ENCODE peak calls at places on chromosomes 5 and 9, in four cellular contexts. V is effector memory CD4-positive, alpha-beta T cell; E is tibial artery; O is neural progenitor cell. F is an unnamed sample.

GRCh38 chr9:91378695-91379127 is 17.0 kb upstream of the AUH start:
- DNase-seq in V (no peak), E (no peak), O (no peak), F (no peak)

GRCh38 chr5:173240091-173241050 is 5.4 kb upstream of the NKX2-5 start:
- DNase-seq in V (no peak), E (no peak), O (peak; percentile 59), F (no peak)

GRCh38 chr9:130732131-130732530 is 38.6 kb downstream of the EXOSC2 start:
- DNase-seq in V (no peak), E (no peak), O (no peak), F (no peak)

GRCh38 chr9:36046923-36047322 is 10.2 kb downstream of the RECK start:
- DNase-seq in V (no peak), E (no peak), O (no peak), F (no peak)

GRCh38 chr9:38360880-38361836 is 31.3 kb upstream of the ALDH1B1 start:
- DNase-seq in V (no peak), E (no peak), O (peak; percentile 22), F (no peak)

GRCh38 chr5:170757182-170757601 is 26.3 kb upstream of the GABRP start:
- DNase-seq in V (no peak), E (peak; percentile 38), O (no peak), F (no peak)

GRCh38 chr5:173016621-173017046 is 33.1 kb downstream of the ATP6V0E1 start:
- DNase-seq in V (no peak), E (peak; percentile 62), O (no peak), F (peak; percentile 91)

GRCh38 chr5:143337946-143338345 is 65.5 kb downstream of the NR3C1 start:
- DNase-seq in V (no peak), E (no peak), O (no peak), F (no peak)

GRCh38 chr5:14201325-14202061 is 58.4 kb downstream of the TRIO start:
- DNase-seq in V (no peak), E (no peak), O (no peak), F (no peak)

GRCh38 chr5:14204785-14205321 is 61.7 kb downstream of the TRIO start:
- DNase-seq in V (no peak), E (peak; percentile 68), O (no peak), F (no peak)

GRCh38 chr5:14206028-14206725 is 63.0 kb downstream of the TRIO start:
- DNase-seq in V (no peak), E (no peak), O (no peak), F (no peak)

GRCh38 chr5:14202462-14202861 is 59.3 kb downstream of the TRIO start:
- DNase-seq in V (no peak), E (no peak), O (no peak), F (no peak)

GRCh38 chr5:14204011-14204670 is 61.0 kb downstream of the TRIO start:
- DNase-seq in V (no peak), E (no peak), O (no peak), F (no peak)
- H3K4me1 ChIP-seq in V (no peaks in the 10 kb centered on the region), E (peaks cover 10% of the 10 kb centered on the region), O (peaks cover 28% of the 10 kb centered on the region), F (peaks cover 71% of the 10 kb centered on the region)

GRCh38 chr9:125752070-125752628 is 5.0 kb downstream of the PBX3 start:
- DNase-seq in V (no peak), E (no peak), O (peak; percentile 24), F (no peak)
- H3K4me1 ChIP-seq in V (no peaks in the 10 kb centered on the region), E (peaks cover 6% of the 10 kb centered on the region), O (peaks cover 82% of the 10 kb centered on the region), F (peaks cover 68% of the 10 kb centered on the region)

GRCh38 chr9:121633736-121634135 is 17.7 kb upstream of the DAB2IP start:
- DNase-seq in V (no peak), E (no peak), O (no peak), F (no peak)
- H3K4me1 ChIP-seq in V (no peaks in the 10 kb centered on the region), E (peaks cover 19% of the 10 kb centered on the region), O (peaks cover 25% of the 10 kb centered on the region), F (peaks cover 55% of the 10 kb centered on the region)

GRCh38 chr9:17847908-17848307 is 269.0 kb downstream of the SH3GL2 start:
- DNase-seq in V (no peak), E (no peak), O (no peak), F (no peak)
- H3K4me1 ChIP-seq in V (no peaks in the 10 kb centered on the region), E (no peaks in the 10 kb centered on the region), O (peaks cover 10% of the 10 kb centered on the region), F (no peaks in the 10 kb centered on the region)

F was measured in esophagus muscularis mucosa.